ENCODE peak calls at places on chromosomes 11 and 22, in five cellular contexts. J, K, M, F and Z are unnamed samples.

GRCh38 chr11:88656960-88657738 is 319.6 kb upstream of the CTSC start:
- DNase-seq in F (no peak), J (peak; percentile 22), M (no peak), K (no peak), Z (no peak)

GRCh38 chr11:2510626-2511402 is 66.0 kb downstream of the KCNQ1 start:
- DNase-seq in M (no peak), J (no peak), K (no peak), F (no peak), Z (no peak)

GRCh38 chr11:36126703-36127102 is 162.5 kb downstream of the COMMD9 start:
- DNase-seq in M (no peak), J (no peak), K (no peak), F (no peak), Z (no peak)

GRCh38 chr11:628056-628455 is 1.1 kb upstream of the SCT start:
- DNase-seq in K (no peak), M (no peak), J (no peak), F (no peak), Z (no peak)

GRCh38 chr11:31480930-31481329 is 28.5 kb downstream of the IMMP1L start:
- DNase-seq in K (peak; percentile 44), M (no peak), F (no peak), J (no peak), Z (no peak)

GRCh38 chr22:38097557-38098409 is 12.7 kb downstream of the BAIAP2L2 start:
- DNase-seq in M (no peak), K (peak; percentile 86), F (no peak), J (no peak), Z (peak; percentile 94)

GRCh38 chr11:42524534-42525227 is 787.1 kb upstream of the API5 start:
- DNase-seq in K (peak; percentile 84), F (peak; percentile 46), M (peak; percentile 84), J (peak; percentile 77), Z (peak; percentile 82)

GRCh38 chr11:90251599-90251998 is 28.8 kb upstream of the CHORDC1 start:
- DNase-seq in K (no peak), M (no peak), J (no peak), F (no peak), Z (no peak)

GRCh38 chr22:45996241-45997076 is 19.5 kb upstream of the WNT7B start:
- DNase-seq in J (no peak), F (no peak), K (no peak), M (no peak), Z (no peak)

GRCh38 chr22:30861688-30862552 is 106.7 kb downstream of the MORC2 start:
- DNase-seq in M (no peak), F (no peak), K (no peak), J (no peak), Z (no peak)

GRCh38 chr11:134170177-134170908 is 53.4 kb downstream of the NCAPD3 start:
- DNase-seq in F (no peak), J (peak; percentile 10), K (no peak), M (no peak), Z (no peak)

GRCh38 chr22:19820880-19821522 is 33.7 kb downstream of the GNB1L start:
- DNase-seq in K (peak; percentile 47), F (no peak), M (no peak), J (no peak), Z (peak; percentile 47)

GRCh38 chr22:20199413-20199842 is 48.6 kb upstream of the CCDC188 start:
- DNase-seq in F (no peak), M (no peak), K (no peak), J (no peak), Z (no peak)

GRCh38 chr11:99020324-99021225 is at the start of gene CNTN5:
- DNase-seq in J (peak; percentile 41), K (peak; percentile 85), F (peak; percentile 19), M (peak; percentile 91), Z (peak; percentile 73)

GRCh38 chr11:14309425-14310192 is 49.4 kb downstream of the RRAS2 start:
- DNase-seq in M (no peak), F (no peak), K (no peak), J (no peak), Z (no peak)
- H3K4me3 ChIP-seq in M (no peak overlapping the region), F (no peak overlapping the region), K (no peak overlapping the region), J (no peak overlapping the region), Z (no peak overlapping the region)

GRCh38 chr11:14357843-14358728 is 897 bp downstream of the RRAS2 start:
- DNase-seq in K (peak; percentile 93), F (peak; percentile 63), M (peak; percentile 36), J (peak; percentile 71), Z (peak; percentile 91)

GRCh38 chr11:14360976-14361375 is 2.0 kb upstream of the RRAS2 start:
- DNase-seq in F (no peak), J (no peak), M (no peak), K (no peak), Z (no peak)

GRCh38 chr11:14359573-14360031 is 619 bp upstream of the RRAS2 start:
- DNase-seq in K (no peak), F (no peak), J (peak; percentile 26), M (no peak), Z (no peak)

GRCh38 chr11:14358729-14359439 is at the start of gene RRAS2:
- DNase-seq in J (peak; percentile 71), F (peak; percentile 63), M (peak; percentile 82), K (peak; percentile 94), Z (peak; percentile 93)

DNA sequence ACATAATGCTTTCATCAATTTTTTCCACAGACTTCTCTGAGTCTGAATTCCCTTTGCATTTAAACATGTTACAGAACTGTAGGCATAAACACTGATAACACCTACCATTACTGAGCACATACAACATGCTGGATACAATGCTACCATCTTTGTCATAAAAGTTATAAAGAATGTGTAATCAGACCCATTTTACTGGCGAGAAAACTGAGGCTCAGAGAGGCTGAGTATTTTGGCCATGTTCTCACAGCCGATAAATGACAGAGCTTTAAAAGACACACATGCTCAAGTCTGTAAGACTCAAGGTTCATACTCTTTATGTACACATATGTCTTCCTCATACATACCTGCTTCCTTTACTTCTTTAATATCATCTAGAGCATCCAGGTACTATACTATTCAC is 2.6 kb downstream of the RRAS2 start:
- DNase-seq in F (no peak), K (no peak), J (no peak), M (no peak), Z (no peak)
- H3F3A ChIP-seq in F (peaks cover under 1% of the 10 kb centered on the region), K (peaks cover 12% of the 10 kb centered on the region), J (no peaks in the 10 kb centered on the region), M (no peaks in the 10 kb centered on the region), Z (peaks cover 7% of the 10 kb centered on the region)

GRCh38 chr11:67271212-67271547 is 4.9 kb downstream of the GRK2 start:
- DNase-seq in J (no peak), F (no peak), K (no peak), M (no peak), Z (no peak)

GRCh38 chr11:67268036-67268683 is 1.9 kb downstream of the GRK2 start:
- DNase-seq in J (no peak), F (no peak), K (no peak), M (peak; percentile 31), Z (no peak)

GRCh38 chr11:67268684-67269268 is 2.5 kb downstream of the GRK2 start:
- DNase-seq in K (no peak), F (no peak), M (no peak), J (no peak), Z (no peak)

GRCh38 chr11:67270256-67271211 is 4.3 kb downstream of the GRK2 start:
- DNase-seq in F (no peak), M (no peak), J (no peak), K (peak; percentile 77), Z (peak; percentile 82)

DNA sequence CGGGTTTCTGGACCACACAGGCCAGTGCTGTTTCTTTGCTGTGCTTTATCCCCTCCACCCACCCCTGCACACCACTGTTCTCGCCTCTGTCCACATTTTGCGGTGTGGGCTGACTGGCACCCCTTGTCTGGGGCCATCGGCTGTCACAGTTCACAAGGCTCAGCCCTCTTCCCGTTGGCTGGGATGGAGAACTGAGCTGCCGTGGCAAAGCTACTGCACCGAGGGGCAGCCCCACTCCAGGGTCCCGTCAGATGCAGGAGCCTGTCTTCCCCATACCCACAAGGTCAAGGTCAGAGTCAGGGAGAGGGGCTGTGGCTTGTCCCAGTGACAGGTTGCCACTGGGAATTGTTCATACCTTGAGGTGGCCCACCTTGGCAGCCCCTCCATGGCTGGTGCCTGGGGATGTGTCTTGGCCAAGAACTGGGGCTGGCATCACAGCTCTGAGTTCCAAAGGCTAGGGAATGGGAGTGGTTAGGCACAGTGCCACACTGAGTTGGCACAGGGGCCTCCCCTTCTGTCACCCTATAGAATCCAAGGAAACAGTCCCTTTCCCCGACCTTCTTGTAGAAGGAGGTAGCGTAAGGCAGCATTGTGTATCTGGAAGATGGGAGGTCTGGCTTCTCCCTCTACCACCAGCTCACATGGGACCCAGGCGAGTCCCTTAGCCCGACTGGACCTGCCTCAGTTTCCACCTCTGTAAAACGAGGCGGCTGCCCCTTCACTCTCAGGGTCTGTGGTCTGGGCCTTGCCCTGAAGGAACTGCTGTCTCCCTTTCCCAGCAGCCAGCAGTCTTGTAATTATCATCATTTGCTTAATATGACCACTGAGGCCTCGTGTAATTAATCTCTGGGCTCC is 3.4 kb downstream of the GRK2 start:
- DNase-seq in J (no peak), F (no peak), K (no peak), M (no peak), Z (no peak)
- H2AFZ ChIP-seq in J (no peak overlapping the region), F (no peak overlapping the region), K (no peak overlapping the region), M (no peak overlapping the region), Z (no peak overlapping the region)

GRCh38 chr22:36160499-36160942 is at the start of gene APOL3:
- DNase-seq in J (peak; percentile 29), F (peak; percentile 17), M (peak; percentile 75), K (no peak), Z (no peak)
- H3K4me3 ChIP-seq in J (no peak within 1 kb of the TSS), F (no peak within 1 kb of the TSS), M (peak within 1 kb of the TSS; percentile 66), K (no peak within 1 kb of the TSS), Z (no peak within 1 kb of the TSS)

GRCh38 chr11:45936655-45937054 is 14.2 kb downstream of the LARGE2 start:
- DNase-seq in F (no peak), J (no peak), M (no peak), K (no peak), Z (no peak)
- H3F3A ChIP-seq in F (no peaks in the 10 kb centered on the region), J (no peaks in the 10 kb centered on the region), M (no peaks in the 10 kb centered on the region), K (peaks cover 7% of the 10 kb centered on the region), Z (peaks cover 3% of the 10 kb centered on the region)

GRCh38 chr11:64229959-64230208 is 464 bp upstream of the DNAJC4 start:
- DNase-seq in F (no peak), J (no peak), M (no peak), K (no peak), Z (no peak)
- H2AFZ ChIP-seq in F (peak overlapping the region; percentile 80), J (peak overlapping the region; percentile 84), M (peak overlapping the region; percentile 78), K (no peak overlapping the region), Z (no peak overlapping the region)

DNA sequence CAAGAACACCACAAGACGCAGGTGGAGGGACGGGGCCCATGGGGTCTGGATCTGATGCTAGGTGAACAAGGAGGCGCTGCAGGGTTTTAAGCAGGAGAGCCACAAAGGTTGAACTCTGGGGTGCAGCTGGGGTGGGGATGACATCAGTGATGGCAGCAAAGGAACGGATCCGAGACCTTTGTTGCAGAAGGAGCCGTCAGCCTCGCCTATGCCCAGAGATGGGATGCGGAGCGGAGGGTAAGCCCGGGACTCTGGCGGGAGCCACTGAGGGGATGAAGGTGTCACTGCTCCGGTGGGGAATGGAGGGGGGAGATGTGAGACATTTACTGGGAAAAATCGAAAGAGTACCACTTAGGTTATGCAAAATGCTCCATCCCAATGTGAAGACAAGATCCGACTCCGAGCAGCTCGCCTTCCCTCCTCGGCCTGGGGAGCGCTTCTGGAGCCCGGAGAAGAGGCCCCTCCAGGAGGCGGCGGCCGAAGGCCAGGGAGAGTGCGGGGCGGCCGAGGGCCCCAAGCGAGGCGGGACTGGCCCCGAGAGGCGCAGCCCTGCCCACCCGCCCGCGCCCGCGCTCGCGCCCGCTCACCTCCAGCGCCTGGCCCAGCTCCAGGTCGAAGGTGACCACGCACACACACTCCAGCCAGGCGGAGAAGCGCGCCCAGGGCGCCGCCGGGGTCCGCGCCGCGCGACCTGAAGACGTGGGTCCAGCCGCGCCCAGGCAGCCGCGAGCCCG is 420 bp downstream of the DENND6B start:
- DNase-seq in F (no peak), K (no peak), J (no peak), M (no peak), Z (no peak)
- H3K4me3 ChIP-seq in F (peak overlapping the region; percentile 92), K (peak overlapping the region; percentile 96), J (peak overlapping the region; percentile 70), M (peak overlapping the region; percentile 37), Z (peak overlapping the region; percentile 61)

GRCh38 chr11:109586789-109587188 is 164.8 kb downstream of the C11orf87 start:
- DNase-seq in F (no peak), M (no peak), K (no peak), J (no peak), Z (peak; percentile 23)

GRCh38 chr11:109583996-109584395 is 162.0 kb downstream of the C11orf87 start:
- DNase-seq in K (no peak), J (no peak), M (no peak), F (no peak), Z (no peak)
- H3F3A ChIP-seq in K (no peaks in the 10 kb centered on the region), J (no peaks in the 10 kb centered on the region), M (no peaks in the 10 kb centered on the region), F (no peaks in the 10 kb centered on the region), Z (no peaks in the 10 kb centered on the region)